ENCODE peak calls at places on chromosomes 3 and 15, in four cellular contexts. O is NCI-H2081; Q is activated naive CD4-positive, alpha-beta T cell treated with Interleukin-2 at 50 U/mL for 16 hours; C is AG08396. J is an unnamed sample.

GRCh38 chr15:39084683-39085530 is 496.0 kb upstream of the THBS1 start:
- DNase-seq in O (no peak), Q (no peak), C (peak; percentile 45), J (no peak)

GRCh38 chr3:23129817-23130216 is 73.3 kb upstream of the UBE2E2 start:
- DNase-seq in O (no peak), Q (no peak), C (no peak), J (peak; percentile 78)

GRCh38 chr3:35262376-35262775 is 376.9 kb upstream of the ARPP21 start:
- DNase-seq in O (no peak), Q (no peak), C (no peak), J (no peak)

GRCh38 chr3:54928056-54928770 is at the start of gene LRTM1:
- DNase-seq in O (no peak), Q (no peak), C (no peak), J (no peak)

GRCh38 chr15:90915808-90916440 is 12.8 kb downstream of the MAN2A2 start:
- DNase-seq in O (no peak), Q (no peak), C (no peak), J (no peak)

GRCh38 chr15:45919806-45920205 is 285.0 kb downstream of the SQOR start:
- DNase-seq in O (no peak), Q (no peak), C (no peak), J (peak; percentile 74)

GRCh38 chr3:187448674-187449073 is 80.5 kb downstream of the RTP4 start:
- DNase-seq in O (no peak), Q (no peak), C (no peak), J (no peak)

GRCh38 chr3:143559291-143559690 is 289.0 kb downstream of the SLC9A9 start:
- DNase-seq in O (no peak), Q (no peak), C (no peak), J (no peak)

GRCh38 chr3:65785065-65785645 is 253.6 kb downstream of the MAGI1 start:
- DNase-seq in O (peak; percentile 51), Q (no peak), C (peak; percentile 10), J (peak; percentile 54)

GRCh38 chr3:124035463-124036121 is 43.7 kb upstream of the ROPN1 start:
- DNase-seq in O (no peak), Q (no peak), C (no peak), J (no peak)

GRCh38 chr3:65953881-65954733 is 84.6 kb downstream of the MAGI1 start:
- DNase-seq in O (no peak), Q (no peak), C (no peak), J (peak; percentile 71)

GRCh38 chr3:189652042-189652441 is 20.9 kb downstream of the TP63 start:
- DNase-seq in O (no peak), Q (no peak), C (no peak), J (peak; percentile 50)

J was measured in DMS53.